ENCODE peak calls at places on chromosomes 13 and 19, in nine cellular contexts. B is KBM-7; S is CD4-positive, alpha-beta T cell; Q is heart right ventricle; C is NCI-H1417; G is stimulated activated CD4-positive, alpha-beta T cell treated with anti-CD3 and anti-CD28 coated beads, Interleukin-1b, Interleukin-23, amount 100 ng/mL, for 1 hour; X is astrocyte of the spinal cord; I is mammary epithelial cell; J is gastrocnemius medialis. F is an unnamed sample.

GRCh38 chr13:70544706-70545105 is 436.5 kb upstream of the KLHL1 start:
- DNase-seq in Q (no peak), G (no peak), B (no peak), C (no peak), I (no peak), X (no peak), S (no peak), J (no peak), F (no peak)

GRCh38 chr19:1132625-1133383 is 29.0 kb downstream of the GPX4 start:
- DNase-seq in J (no peak), C (no peak), I (no peak), X (no peak), G (no peak), Q (no peak), S (no peak), B (peak; percentile 32), F (no peak)

GRCh38 chr13:77510156-77510555 is 25.4 kb upstream of the SCEL start:
- DNase-seq in G (no peak), X (no peak), B (no peak), I (no peak), Q (no peak), C (no peak), S (no peak), J (no peak), F (no peak)

GRCh38 chr19:6032381-6032780 is 54.4 kb upstream of the RANBP3 start:
- DNase-seq in I (no peak), Q (no peak), B (no peak), C (no peak), X (no peak), G (no peak), J (no peak), S (no peak), F (no peak)

GRCh38 chr19:7669641-7670040 is 792 bp downstream of the RETN start:
- DNase-seq in J (no peak), I (no peak), B (no peak), Q (no peak), X (no peak), G (no peak), C (no peak), S (no peak), F (no peak)

GRCh38 chr13:114152831-114153371 is 20.5 kb upstream of the RASA3 start:
- DNase-seq in Q (no peak), B (no peak), X (no peak), S (no peak), I (no peak), C (no peak), G (no peak), J (no peak), F (peak; percentile 87)

GRCh38 chr13:46676378-46676725 is 120.6 kb downstream of the ESD start:
- DNase-seq in X (no peak), B (no peak), C (no peak), Q (no peak), S (no peak), J (no peak), I (no peak), G (no peak), F (no peak)

GRCh38 chr13:31431722-31432137 is 232.0 kb downstream of the B3GLCT start:
- DNase-seq in Q (peak; percentile 22), B (peak; percentile 37), I (peak; percentile 21), G (peak; percentile 2), C (no peak), X (peak; percentile 26), J (no peak), S (peak; percentile 8), F (peak; percentile 74)

GRCh38 chr13:114101325-114101821 is 31.1 kb downstream of the RASA3 start:
- DNase-seq in B (no peak), S (no peak), C (no peak), I (no peak), X (no peak), J (no peak), G (no peak), Q (peak; percentile 34), F (no peak)

F was measured in AML-193.